ENCODE peak calls at places on chromosomes 12 and 14, in four cellular contexts. X is NCI-H774, Z is A549, R is retinal pigment epithelial cell. Y is an unnamed sample.

GRCh38 chr14:53613404-53614253 is 343.0 kb downstream of the BMP4 start:
- DNase-seq in X (peak; percentile 78), Z (peak; percentile 97), R (no peak), Y (no peak)

GRCh38 chr14:105475269-105475915 is 771 bp downstream of the CRIP2 start:
- DNase-seq in Z (no peak), X (peak; percentile 43), R (no peak), Y (peak; percentile 90)

GRCh38 chr12:89731064-89731463 is 22.4 kb upstream of the ATP2B1 start:
- DNase-seq in X (no peak), R (no peak), Z (no peak), Y (no peak)

GRCh38 chr12:131383291-131383690 is 327.6 kb upstream of the SFSWAP start:
- DNase-seq in X (no peak), R (no peak), Z (no peak), Y (peak; percentile 28)

GRCh38 chr14:22200977-22201605 is 387.9 kb downstream of the DAD1 start:
- DNase-seq in Z (peak; percentile 71), R (no peak), X (no peak), Y (no peak)

GRCh38 chr14:96592591-96593388 is 90.6 kb downstream of the PAPOLA start:
- DNase-seq in X (no peak), Z (peak; percentile 45), R (no peak), Y (no peak)

GRCh38 chr12:14284189-14284722 is 81.2 kb upstream of the ATF7IP start:
- DNase-seq in X (no peak), Z (no peak), R (no peak), Y (no peak)

GRCh38 chr12:79850610-79851299 is 84.1 kb downstream of the PPP1R12A start:
- DNase-seq in R (no peak), Z (no peak), X (no peak), Y (no peak)

GRCh38 chr12:62893276-62893675 is 41.7 kb downstream of the PPM1H start:
- DNase-seq in Z (no peak), R (no peak), X (no peak), Y (no peak)

GRCh38 chr12:58202933-58203713 is 261.8 kb downstream of the ATP23 start:
- DNase-seq in Z (no peak), R (no peak), X (peak; percentile 14), Y (no peak)

GRCh38 chr14:95683793-95684192 is 2.4 kb upstream of the TCL1B start:
- DNase-seq in X (no peak), R (no peak), Z (peak; percentile 34), Y (no peak)

Y was measured in coronary artery.